ENCODE peak calls at places on chromosomes 13 and 19, in ten cellular contexts. V, Q, A, B, U, T, Z, P, I and F are unnamed samples.

GRCh38 chr19:33905473-33905936 is 108.8 kb downstream of the KCTD15 start:
- DNase-seq in V (no peak), Q (no peak), A (no peak), B (peak), U (no peak), T (no peak), Z (no peak), P (no peak), I (peak), F (peak)

GRCh38 chr19:46447006-46447405 is 18.3 kb upstream of the PNMA8C start:
- DNase-seq in V (no peak), Q (no peak), A (no peak), B (no peak), U (no peak), T (no peak), Z (no peak), P (no peak), I (no peak), F (no peak)

GRCh38 chr13:96403241-96403640 is 313.3 kb downstream of the HS6ST3 start:
- DNase-seq in V (no peak), Q (no peak), A (no peak), B (no peak), U (no peak), T (no peak), Z (no peak), P (no peak), I (no peak), F (no peak)

GRCh38 chr13:100954430-100955361 is 280.1 kb upstream of the TMTC4 start:
- DNase-seq in V (no peak), Q (no peak), A (no peak), B (peak), U (no peak), T (no peak), Z (no peak), P (peak), I (peak), F (peak)

GRCh38 chr13:75372517-75372916 is 109.5 kb downstream of the TBC1D4 start:
- DNase-seq in V (no peak), Q (no peak), A (no peak), B (peak), U (no peak), T (no peak), Z (no peak), P (peak), I (peak), F (peak)

GRCh38 chr13:27617801-27618411 is 2.4 kb downstream of the LNX2 start:
- DNase-seq in V (no peak), Q (no peak), A (no peak), B (no peak), U (no peak), T (no peak), Z (no peak), P (no peak), I (no peak), F (peak)

GRCh38 chr13:33751151-33751550 is 66.8 kb upstream of the RFC3 start:
- DNase-seq in V (no peak), Q (no peak), A (no peak), B (peak), U (no peak), T (no peak), Z (no peak), P (peak), I (peak), F (no peak)

GRCh38 chr13:65378943-65379519 is 1851.1 kb downstream of the PCDH9 start:
- DNase-seq in V (no peak), Q (no peak), A (no peak), B (peak), U (no peak), T (no peak), Z (no peak), P (peak), I (peak), F (no peak)

GRCh38 chr13:78040431-78040830 is 121.8 kb upstream of the EDNRB start:
- DNase-seq in V (no peak), Q (no peak), A (no peak), B (peak), U (no peak), T (no peak), Z (no peak), P (no peak), I (no peak), F (no peak)

GRCh38 chr19:4647676-4648644 is 8.6 kb downstream of the TNFAIP8L1 start:
- DNase-seq in V (no peak), Q (no peak), A (no peak), B (no peak), U (no peak), T (no peak), Z (no peak), P (no peak), I (peak), F (no peak)

GRCh38 chr13:111330211-111330610 is 9.8 kb downstream of the TEX29 start:
- DNase-seq in V (no peak), Q (no peak), A (no peak), B (no peak), U (no peak), T (no peak), Z (no peak), P (no peak), I (no peak), F (no peak)

GRCh38 chr13:110976785-110977184 is 61.9 kb upstream of the ANKRD10 start:
- DNase-seq in V (no peak), Q (no peak), A (no peak), B (no peak), U (no peak), T (no peak), Z (no peak), P (no peak), I (no peak), F (no peak)

GRCh38 chr13:110530839-110531499 is 30.6 kb downstream of the RAB20 start:
- DNase-seq in V (no peak), Q (no peak), A (no peak), B (no peak), U (no peak), T (no peak), Z (no peak), P (no peak), I (no peak), F (no peak)

GRCh38 chr19:1859319-1859718 is 4.1 kb downstream of the KLF16 start:
- DNase-seq in V (no peak), Q (no peak), A (peak), B (no peak), U (no peak), T (no peak), Z (no peak), P (no peak), I (no peak), F (no peak)

GRCh38 chr13:114123448-114123847 is 9.0 kb downstream of the RASA3 start:
- DNase-seq in V (no peak), Q (no peak), A (peak), B (no peak), U (no peak), T (no peak), Z (no peak), P (no peak), I (no peak), F (no peak)